ENCODE peak calls at places on chromosomes 5 and 9, in ten cellular contexts. E is prostate gland; D is hepatocyte; V is fibroblast of lung; H is IMR-90; R is left ventricle myocardium inferior; I is heart left ventricle; K is ascending aorta; F is tibial nerve; X is CD8-positive, alpha-beta T cell. T is an unnamed sample. For H3K4me1 and H3K27me3, the result is how much of the 10 kb centered on the place peaks cover.

GRCh38 chr9:7549261-7549660 is 250.3 kb downstream of the DMAC1 start:
- DNase-seq in D (peak), X (no peak), E (no peak), F (no peak), K (no peak), V (peak), R (peak), H (no peak), I (peak), T (no peak)

GRCh38 chr5:178486305-178486704 is 103.9 kb downstream of the COL23A1 start:
- DNase-seq in E (no peak), F (no peak), K (no peak), H (no peak), I (no peak), X (no peak), R (no peak), V (no peak), D (no peak), T (no peak)

GRCh38 chr9:137707361-137707760 is 88.6 kb downstream of the EHMT1 start:
- DNase-seq in H (no peak), E (no peak), X (no peak), R (no peak), V (no peak), I (no peak), F (no peak), D (no peak), K (no peak), T (no peak)

GRCh38 chr9:35688558-35689350 is 971 bp downstream of the TPM2 start:
- DNase-seq in F (no peak), V (peak), K (no peak), H (peak), R (no peak), E (no peak), X (no peak), D (peak), I (no peak), T (no peak)

GRCh38 chr9:110602281-110602680 is 22.7 kb upstream of the SVEP1 start:
- DNase-seq in D (no peak), X (no peak), R (no peak), I (no peak), V (no peak), E (no peak), F (no peak), H (no peak), K (no peak), T (no peak)

GRCh38 chr5:176360894-176361436 is 599 bp downstream of the KIAA1191 start:
- DNase-seq in K (no peak), F (no peak), E (no peak), I (no peak), D (peak), H (peak), V (no peak), R (no peak), X (no peak), T (no peak)

GRCh38 chr5:35853652-35854051 is 3.0 kb upstream of the IL7R start:
- DNase-seq in I (no peak), R (no peak), D (no peak), V (peak), X (peak), E (no peak), K (no peak), H (no peak), F (no peak), T (no peak)

GRCh38 chr9:133726401-133727276 is 11.5 kb downstream of the SARDH start:
- DNase-seq in E (peak), R (peak), K (no peak), D (peak), F (peak), X (peak), V (peak), I (peak), H (peak), T (no peak)

GRCh38 chr9:137054932-137055384 is 1.1 kb upstream of the ENTPD2 start:
- DNase-seq in D (no peak), K (no peak), V (no peak), R (no peak), F (no peak), X (no peak), E (no peak), H (no peak), I (no peak), T (no peak)

GRCh38 chr5:114360816-114361723 is 800 bp upstream of the KCNN2 start:
- DNase-seq in D (peak), E (peak), X (no peak), I (peak), F (no peak), H (peak), R (peak), K (no peak), V (peak), T (no peak)

GRCh38 chr5:173010547-173011464 is 27.2 kb downstream of the ATP6V0E1 start:
- DNase-seq in D (peak), R (peak), H (peak), V (peak), K (no peak), X (peak), F (no peak), I (peak), E (no peak), T (peak)

GRCh38 chr9:81397735-81398381 is 291.5 kb downstream of the TLE1 start:
- DNase-seq in R (no peak), H (no peak), X (no peak), D (no peak), K (no peak), E (no peak), I (no peak), F (no peak), V (no peak), T (no peak)

GRCh38 chr9:136261686-136262430 is 16.2 kb upstream of the QSOX2 start:
- DNase-seq in I (no peak), E (no peak), X (no peak), K (no peak), D (no peak), V (no peak), H (no peak), F (no peak), R (no peak), T (no peak)

GRCh38 chr9:95080961-95081658 is 236.4 kb downstream of the FANCC start:
- DNase-seq in F (no peak), H (no peak), I (no peak), R (no peak), E (no peak), D (no peak), X (no peak), K (no peak), V (no peak), T (peak)

GRCh38 chr9:22682536-22683392 is 236.1 kb downstream of the DMRTA1 start:
- DNase-seq in K (no peak), V (peak), H (peak), X (no peak), D (no peak), I (no peak), R (no peak), F (no peak), E (no peak), T (no peak)

DNA sequence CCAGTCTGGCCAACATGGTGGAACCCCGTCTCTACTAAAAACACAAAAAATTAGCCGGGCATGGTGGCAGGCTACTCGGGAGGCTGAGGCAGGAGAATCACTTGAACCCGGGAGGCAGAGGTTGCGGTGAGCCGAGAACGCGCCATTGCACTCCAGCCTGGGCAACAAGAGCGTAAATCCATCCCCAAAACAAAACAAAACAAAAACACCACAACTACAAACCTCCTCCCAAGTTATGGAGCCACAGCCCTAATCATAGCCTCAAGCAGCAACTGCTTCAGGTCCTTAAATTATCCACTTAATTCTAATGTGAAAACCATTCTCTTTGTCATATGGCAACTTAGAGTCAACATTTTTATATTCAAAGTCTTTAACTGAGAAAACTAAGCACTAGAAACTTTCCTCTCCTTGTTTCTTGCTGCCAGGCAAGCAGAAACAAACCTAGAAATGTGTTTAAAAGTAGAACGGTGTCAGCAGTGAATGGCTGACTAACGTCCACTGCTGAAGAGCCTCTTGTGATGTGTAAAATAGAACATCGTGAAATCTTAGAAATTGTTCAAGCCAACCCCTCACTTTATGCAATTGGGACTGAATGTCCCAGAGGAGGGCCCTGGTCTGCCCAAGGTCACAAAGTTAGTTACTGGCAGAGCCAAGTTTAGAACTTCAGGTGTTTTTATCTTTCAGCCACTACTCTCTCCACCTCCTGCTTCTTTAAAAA is 5.7 kb downstream of the TMEM245 start:
- DNase-seq in H (no peak), E (no peak), D (no peak), R (no peak), K (no peak), V (no peak), I (no peak), F (no peak), X (no peak), T (no peak)
- H3K4me1 ChIP-seq in H (under half), E (under half), D (under half), R (half or more), K (under half), V (under half), I (half or more), F (half or more), X (half or more), T (half or more)

GRCh38 chr9:74122661-74123060 is 374.5 kb upstream of the RORB start:
- DNase-seq in I (no peak), E (no peak), K (no peak), F (no peak), D (no peak), V (no peak), R (no peak), H (no peak), X (no peak), T (no peak)
- H3K27me3 ChIP-seq in I (under half), E (under half), K (under half), F (under half), D (under half), V (under half), R (under half), H (under half), X (under half), T (under half)

DNA sequence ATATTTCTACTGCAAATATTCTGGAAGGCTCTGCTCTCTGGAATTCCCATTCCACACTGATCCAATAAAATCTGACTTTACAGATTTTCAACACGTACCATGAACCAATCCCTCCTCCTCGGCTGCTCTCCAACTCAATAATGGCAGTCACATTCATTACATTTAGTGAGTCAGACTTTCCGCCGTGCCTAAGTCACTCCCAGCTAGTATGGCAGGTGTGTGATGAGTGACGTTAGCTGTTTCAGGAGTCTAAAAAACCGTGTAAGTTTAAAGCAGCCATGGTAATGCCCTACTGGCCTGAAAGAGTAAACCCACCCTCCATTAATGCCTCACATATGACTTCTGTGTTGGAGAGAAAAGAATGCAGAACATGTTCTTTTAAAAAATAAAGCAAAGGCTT is 3.3 kb downstream of the FBN2 start:
- DNase-seq in E (no peak), V (peak), X (no peak), I (no peak), D (peak), F (no peak), H (peak), R (no peak), K (no peak), T (no peak)
- TF ChIP-seq CTCF in E (no peak), V (no peak), X (no peak), I (no peak), D (no peak), F (no peak), H (no peak), R (no peak), K (no peak), T (no peak)

GRCh38 chr5:158953929-158954534 is 145.7 kb downstream of the EBF1 start:
- DNase-seq in K (no peak), D (no peak), V (no peak), I (no peak), X (no peak), R (no peak), E (no peak), F (no peak), H (no peak), T (no peak)

GRCh38 chr5:158951461-158951860 is 148.3 kb downstream of the EBF1 start:
- DNase-seq in V (no peak), H (no peak), F (no peak), E (no peak), D (no peak), K (no peak), X (no peak), I (no peak), R (no peak), T (no peak)

GRCh38 chr5:158955636-158956035 is 144.1 kb downstream of the EBF1 start:
- DNase-seq in I (no peak), E (no peak), H (no peak), D (no peak), R (no peak), F (no peak), V (no peak), X (no peak), K (no peak), T (no peak)

GRCh38 chr5:158952951-158953350 is 146.8 kb downstream of the EBF1 start:
- DNase-seq in F (no peak), R (no peak), X (no peak), K (no peak), D (no peak), V (peak), E (no peak), I (no peak), H (peak), T (no peak)

DNA sequence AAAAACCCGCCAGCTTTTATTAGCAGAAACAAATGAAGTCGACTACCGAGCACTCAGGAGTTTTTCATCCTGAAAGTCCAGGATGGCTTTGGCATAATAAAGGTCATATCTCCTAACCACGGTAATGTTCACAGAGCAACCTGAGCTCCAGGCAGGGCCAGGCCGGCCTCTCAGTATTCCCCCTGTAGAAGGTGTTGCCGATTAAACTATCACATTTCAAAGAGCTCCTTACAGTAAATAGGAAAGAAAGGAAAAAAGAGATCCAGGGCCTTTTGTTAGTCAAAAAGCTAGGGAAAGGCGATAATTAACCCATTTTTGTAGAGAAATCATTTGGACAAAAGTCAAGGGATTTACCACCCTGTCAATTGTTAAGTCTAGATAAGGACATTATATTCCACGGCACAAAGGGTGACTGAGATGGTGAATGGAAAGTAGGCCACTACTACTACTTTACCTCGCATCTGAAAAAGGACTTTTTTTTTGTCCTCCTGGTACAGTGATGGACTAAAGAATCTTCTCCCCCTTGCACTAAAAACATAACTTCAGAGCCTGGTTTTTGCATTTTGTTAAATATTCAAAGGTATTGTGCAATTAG is 147.7 kb downstream of the EBF1 start:
- DNase-seq in K (no peak), F (no peak), V (no peak), I (no peak), D (no peak), E (no peak), R (no peak), H (no peak), X (no peak), T (no peak)
- H3K4me1 ChIP-seq in K (under half), F (under half), V (under half), I (under half), D (under half), E (under half), R (under half), H (under half), X (under half), T (under half)

GRCh38 chr5:3452622-3453021 is 143.0 kb upstream of the IRX1 start:
- DNase-seq in D (no peak), E (no peak), R (no peak), K (no peak), I (no peak), X (no peak), H (no peak), F (no peak), V (no peak), T (no peak)

GRCh38 chr5:3460416-3460815 is 135.2 kb upstream of the IRX1 start:
- DNase-seq in F (no peak), K (no peak), R (no peak), E (no peak), H (no peak), D (no peak), V (no peak), I (no peak), X (no peak), T (no peak)

GRCh38 chr5:3451961-3452360 is 143.7 kb upstream of the IRX1 start:
- DNase-seq in D (no peak), I (no peak), X (no peak), H (no peak), R (no peak), K (no peak), E (no peak), F (no peak), V (no peak), T (no peak)

DNA sequence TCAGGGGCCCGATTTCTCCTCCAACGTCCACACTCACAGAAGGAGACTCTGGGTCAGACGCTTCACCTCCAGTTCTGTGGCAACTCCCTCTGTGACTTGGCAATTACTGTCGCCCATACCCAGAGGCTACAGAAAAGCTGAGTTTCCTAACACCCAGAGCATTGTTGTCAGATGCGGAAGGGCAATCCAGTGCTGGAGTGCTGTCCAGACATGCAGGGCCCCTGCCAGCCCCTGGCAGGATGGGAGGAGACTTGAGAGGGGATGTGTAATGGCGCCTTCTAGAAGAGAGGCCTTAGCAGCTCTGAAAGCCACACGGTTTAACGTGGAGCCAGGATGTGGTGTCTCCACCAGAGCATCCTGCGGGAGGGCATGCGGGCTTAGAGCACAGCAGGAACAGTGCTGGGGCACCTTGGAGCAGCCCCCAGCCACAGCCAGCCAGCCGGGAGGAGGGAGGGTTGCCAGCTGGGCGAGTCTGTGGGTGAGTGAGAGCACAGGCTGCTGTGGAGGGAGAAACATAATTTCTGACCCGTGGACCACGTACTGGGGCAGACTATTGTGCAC is 139.4 kb upstream of the IRX1 start:
- DNase-seq in D (no peak), H (no peak), K (no peak), E (no peak), X (no peak), V (no peak), F (no peak), R (no peak), I (no peak), T (no peak)
- H3K27me3 ChIP-seq in D (under half), H (under half), K (under half), E (under half), X (under half), V (under half), F (under half), R (under half), I (under half), T (under half)

GRCh38 chr9:6106576-6107339 is 91.3 kb upstream of the RANBP6 start:
- DNase-seq in F (no peak), X (no peak), E (no peak), K (no peak), I (peak), D (peak), V (peak), R (no peak), H (peak), T (no peak)
- TF ChIP-seq CTCF in F (no peak), X (no peak), E (peak), K (peak), I (peak), D (peak), V (peak), R (peak), H (no peak), T (peak)

GRCh38 chr9:123938401-123938800 is 8.5 kb upstream of the DENND1A start:
- DNase-seq in E (no peak), X (no peak), R (no peak), D (no peak), F (no peak), H (no peak), I (no peak), V (no peak), K (no peak), T (no peak)

GRCh38 chr9:123929177-123929869 is 603 bp downstream of the DENND1A start:
- DNase-seq in V (no peak), F (no peak), H (no peak), E (no peak), D (peak), K (no peak), X (peak), I (peak), R (peak), T (no peak)

GRCh38 chr9:123929870-123930831 is at the start of gene DENND1A:
- DNase-seq in R (peak), I (peak), E (peak), F (peak), D (peak), K (peak), V (peak), X (peak), H (peak), T (peak)

GRCh38 chr9:123933401-123933800 is 3.5 kb upstream of the DENND1A start:
- DNase-seq in E (no peak), V (peak), D (peak), X (no peak), I (no peak), K (no peak), F (no peak), H (peak), R (no peak), T (no peak)

DNA sequence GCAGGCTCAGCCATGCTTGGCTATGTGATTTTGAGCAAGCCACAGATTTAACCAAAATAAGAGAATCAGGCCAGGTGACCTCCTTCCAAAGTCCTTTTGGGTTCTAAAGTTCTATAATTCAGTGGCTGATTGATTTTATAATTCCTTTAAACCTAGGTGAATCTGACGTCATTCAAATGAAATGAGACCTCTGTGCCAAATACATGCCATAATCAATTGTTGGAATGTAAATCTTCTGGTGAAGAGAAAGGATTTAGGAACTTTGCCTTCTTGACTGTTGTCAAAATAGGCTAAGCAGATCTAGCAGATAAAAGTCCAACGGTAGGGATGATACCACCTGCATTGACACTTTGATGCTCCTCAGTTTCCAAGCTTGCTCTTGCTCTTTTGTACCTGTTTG is 3.9 kb upstream of the DENND1A start:
- DNase-seq in H (no peak), F (no peak), X (peak), D (no peak), E (no peak), V (no peak), K (no peak), R (no peak), I (no peak), T (no peak)
- H3K4me1 ChIP-seq in H (under half), F (under half), X (under half), D (under half), E (under half), V (under half), K (under half), R (under half), I (under half), T (under half)